ENCODE peak calls at places on chromosomes 7 and 10, in nine cellular contexts. L is neuronal stem cell, Z is right cardiac atrium, K is lower lobe of right lung, J is iPS DF 6.9, P is PC-9, C is cardiac muscle cell, O is transverse colon, S is spleen. I is an unnamed sample. For H3K4me1, the result is how much of the 10 kb centered on the place peaks cover.

GRCh38 chr7:106603300-106603699 is 57.7 kb downstream of the CCDC71L start:
- DNase-seq in L (no peak), Z (no peak), K (no peak), J (no peak), P (no peak), C (no peak), O (no peak), S (no peak), I (no peak)

GRCh38 chr10:108490931-108491330 is 1326.4 kb upstream of the SORCS1 start:
- DNase-seq in L (no peak), Z (no peak), K (no peak), J (no peak), P (no peak), C (no peak), O (no peak), S (no peak), I (no peak)

GRCh38 chr10:68550747-68551411 is 9.3 kb upstream of the TET1 start:
- DNase-seq in L (peak), Z (peak), K (no peak), J (peak), P (no peak), C (peak), O (peak), S (no peak), I (peak)

GRCh38 chr10:4159173-4159572 is 374.2 kb upstream of the KLF6 start:
- DNase-seq in L (no peak), Z (no peak), K (no peak), J (no peak), P (no peak), C (no peak), O (no peak), S (no peak), I (peak)

GRCh38 chr7:128004623-128005022 is 26.6 kb downstream of the LRRC4 start:
- DNase-seq in L (no peak), Z (no peak), K (no peak), J (no peak), P (no peak), C (no peak), O (no peak), S (no peak), I (no peak)

GRCh38 chr10:104642311-104643022 is 1.4 kb downstream of the SORCS3 start:
- DNase-seq in L (peak), Z (no peak), K (peak), J (peak), P (no peak), C (peak), O (no peak), S (no peak), I (no peak)

GRCh38 chr7:149355390-149356048 is 93.5 kb downstream of the ZNF783 start:
- DNase-seq in L (no peak), Z (no peak), K (no peak), J (peak), P (peak), C (no peak), O (no peak), S (no peak), I (peak)

GRCh38 chr7:50781371-50781770 is 1.3 kb downstream of the GRB10 start:
- DNase-seq in L (no peak), Z (no peak), K (no peak), J (no peak), P (no peak), C (no peak), O (no peak), S (no peak), I (no peak)

GRCh38 chr10:120788756-120789155 is 62.4 kb upstream of the WDR11 start:
- DNase-seq in L (no peak), Z (no peak), K (no peak), J (no peak), P (no peak), C (no peak), O (no peak), S (no peak), I (no peak)

GRCh38 chr7:140008755-140009610 is 53.8 kb downstream of the PARP12 start:
- DNase-seq in L (no peak), Z (no peak), K (no peak), J (no peak), P (no peak), C (no peak), O (no peak), S (peak), I (no peak)

GRCh38 chr10:89207801-89208551 is 859 bp upstream of the CH25H start:
- DNase-seq in L (peak), Z (peak), K (peak), J (no peak), P (no peak), C (no peak), O (peak), S (peak), I (no peak)

GRCh38 chr7:4791101-4791737 is 15.8 kb downstream of the AP5Z1 start:
- DNase-seq in L (no peak), Z (no peak), K (peak), J (no peak), P (no peak), C (no peak), O (no peak), S (no peak), I (no peak)

GRCh38 chr10:95341716-95342130 is 50.9 kb upstream of the PDLIM1 start:
- DNase-seq in L (no peak), Z (no peak), K (no peak), J (no peak), P (no peak), C (peak), O (no peak), S (no peak), I (no peak)

GRCh38 chr7:81573128-81573527 is 196.7 kb downstream of the HGF start:
- DNase-seq in L (no peak), Z (no peak), K (no peak), J (no peak), P (no peak), C (no peak), O (no peak), S (no peak), I (no peak)

GRCh38 chr7:156492170-156492569 is 148.4 kb upstream of the RNF32 start:
- DNase-seq in L (no peak), Z (no peak), K (no peak), J (no peak), P (no peak), C (no peak), O (no peak), S (no peak), I (no peak)

GRCh38 chr10:29642996-29643395 is 8.2 kb upstream of the SVIL start:
- DNase-seq in L (no peak), Z (no peak), K (no peak), J (no peak), P (no peak), C (peak), O (no peak), S (no peak), I (no peak)

GRCh38 chr10:44478040-44478439 is 93.1 kb upstream of the CXCL12 start:
- DNase-seq in L (no peak), Z (no peak), K (no peak), J (no peak), P (no peak), C (peak), O (no peak), S (no peak), I (no peak)

GRCh38 chr7:4745971-4746919 is 29.2 kb upstream of the AP5Z1 start:
- DNase-seq in L (no peak), Z (no peak), K (no peak), J (no peak), P (no peak), C (peak), O (peak), S (no peak), I (peak)

GRCh38 chr7:152504816-152505215 is 69.0 kb upstream of the KMT2C start:
- DNase-seq in L (no peak), Z (no peak), K (no peak), J (no peak), P (no peak), C (no peak), O (no peak), S (peak), I (no peak)

GRCh38 chr7:101935521-101936141 is 118.2 kb downstream of the CUX1 start:
- DNase-seq in L (no peak), Z (peak), K (no peak), J (no peak), P (no peak), C (no peak), O (peak), S (peak), I (no peak)

GRCh38 chr7:32078824-32079223 is 8.6 kb upstream of the PDE1C start:
- DNase-seq in L (no peak), Z (no peak), K (no peak), J (no peak), P (no peak), C (no peak), O (no peak), S (no peak), I (no peak)

GRCh38 chr10:103933557-103934121 is 15.7 kb upstream of the STN1 start:
- DNase-seq in L (no peak), Z (no peak), K (no peak), J (no peak), P (no peak), C (no peak), O (no peak), S (no peak), I (no peak)

GRCh38 chr7:130949550-130949949 is 215.5 kb upstream of the KLF14 start:
- DNase-seq in L (no peak), Z (no peak), K (no peak), J (no peak), P (no peak), C (no peak), O (no peak), S (no peak), I (no peak)

GRCh38 chr7:130948913-130949312 is 214.9 kb upstream of the KLF14 start:
- DNase-seq in L (no peak), Z (no peak), K (no peak), J (no peak), P (no peak), C (no peak), O (no peak), S (no peak), I (no peak)

GRCh38 chr7:130950054-130950453 is 216.0 kb upstream of the KLF14 start:
- DNase-seq in L (no peak), Z (no peak), K (no peak), J (no peak), P (no peak), C (no peak), O (no peak), S (no peak), I (no peak)

GRCh38 chr7:130946110-130946509 is 212.1 kb upstream of the KLF14 start:
- DNase-seq in L (no peak), Z (no peak), K (no peak), J (no peak), P (no peak), C (no peak), O (no peak), S (no peak), I (no peak)

DNA sequence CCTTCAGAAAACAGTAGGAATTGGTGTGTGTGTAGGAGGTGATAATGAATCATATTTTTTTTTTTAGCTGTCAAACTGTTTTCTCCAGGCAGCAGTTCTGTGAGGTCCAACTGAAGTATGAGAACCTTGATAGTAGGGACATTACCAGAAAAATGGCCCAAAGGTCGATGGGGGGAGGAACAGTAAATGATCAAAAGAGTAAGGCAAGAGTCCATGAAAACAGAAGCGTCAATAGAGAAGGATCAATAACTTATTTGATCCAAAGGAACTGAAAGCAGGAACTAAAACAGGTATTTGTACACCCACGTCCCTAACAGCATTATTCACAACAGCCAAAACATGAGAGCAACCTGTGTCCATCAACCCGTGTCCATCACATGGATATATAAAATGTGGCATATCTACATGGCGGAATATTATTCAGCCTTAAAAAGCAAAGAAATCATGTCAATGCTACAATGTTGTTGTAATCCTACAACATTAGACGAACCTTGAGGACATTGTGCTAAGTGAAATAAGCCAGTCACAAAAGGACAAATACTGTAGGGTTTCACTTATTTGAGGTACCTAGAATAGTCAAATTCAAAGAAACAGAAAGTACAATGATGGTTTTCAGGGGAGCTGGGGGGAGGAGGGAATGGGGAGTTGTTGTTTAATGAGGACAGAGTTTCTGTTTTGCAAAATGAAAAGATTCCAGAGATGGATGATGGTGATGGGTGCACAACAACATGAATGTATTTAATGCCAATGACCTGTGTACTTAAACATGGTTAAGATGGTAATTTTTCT is 214.0 kb upstream of the KLF14 start:
- DNase-seq in L (no peak), Z (no peak), K (no peak), J (no peak), P (no peak), C (no peak), O (no peak), S (no peak), I (no peak)
- H3K4me1 ChIP-seq in L (under half), Z (under half), K (half or more), J (under half), P (under half), C (under half), O (under half), S (half or more), I (under half)

GRCh38 chr10:101003639-101004206 is 4.1 kb downstream of the LZTS2 start:
- DNase-seq in L (no peak), Z (no peak), K (no peak), J (no peak), P (no peak), C (no peak), O (no peak), S (no peak), I (no peak)
- H3K4me1 ChIP-seq in L (under half), Z (under half), K (half or more), J (under half), P (under half), C (under half), O (under half), S (half or more), I (under half)

GRCh38 chr7:137944168-137944567 is 57.7 kb downstream of the CREB3L2 start:
- DNase-seq in L (no peak), Z (no peak), K (no peak), J (no peak), P (no peak), C (peak), O (no peak), S (no peak), I (no peak)

GRCh38 chr7:137946015-137946414 is 55.9 kb downstream of the CREB3L2 start:
- DNase-seq in L (no peak), Z (no peak), K (no peak), J (no peak), P (no peak), C (no peak), O (no peak), S (no peak), I (no peak)

GRCh38 chr7:137942459-137943115 is 59.3 kb downstream of the CREB3L2 start:
- DNase-seq in L (no peak), Z (no peak), K (no peak), J (no peak), P (no peak), C (no peak), O (no peak), S (no peak), I (no peak)

GRCh38 chr7:137940656-137941518 is 61.0 kb downstream of the CREB3L2 start:
- DNase-seq in L (no peak), Z (no peak), K (no peak), J (no peak), P (peak), C (peak), O (peak), S (no peak), I (no peak)

GRCh38 chr7:137943132-137943551 is 58.7 kb downstream of the CREB3L2 start:
- DNase-seq in L (no peak), Z (peak), K (no peak), J (no peak), P (no peak), C (peak), O (no peak), S (no peak), I (no peak)
- H3K4me1 ChIP-seq in L (under half), Z (under half), K (under half), J (under half), P (under half), C (under half), O (under half), S (under half), I (under half)

GRCh38 chr10:102676916-102677315 is 32.6 kb downstream of the TRIM8 start:
- DNase-seq in L (no peak), Z (no peak), K (no peak), J (no peak), P (no peak), C (no peak), O (no peak), S (no peak), I (no peak)

GRCh38 chr10:102681696-102682095 is 32.5 kb downstream of the ARL3 start:
- DNase-seq in L (no peak), Z (no peak), K (no peak), J (no peak), P (no peak), C (no peak), O (no peak), S (no peak), I (no peak)

GRCh38 chr10:102675887-102676616 is 31.8 kb downstream of the TRIM8 start:
- DNase-seq in L (peak), Z (no peak), K (no peak), J (no peak), P (no peak), C (peak), O (no peak), S (no peak), I (no peak)

GRCh38 chr10:102677736-102678354 is 33.6 kb downstream of the TRIM8 start:
- DNase-seq in L (no peak), Z (no peak), K (no peak), J (no peak), P (no peak), C (no peak), O (peak), S (no peak), I (no peak)

DNA sequence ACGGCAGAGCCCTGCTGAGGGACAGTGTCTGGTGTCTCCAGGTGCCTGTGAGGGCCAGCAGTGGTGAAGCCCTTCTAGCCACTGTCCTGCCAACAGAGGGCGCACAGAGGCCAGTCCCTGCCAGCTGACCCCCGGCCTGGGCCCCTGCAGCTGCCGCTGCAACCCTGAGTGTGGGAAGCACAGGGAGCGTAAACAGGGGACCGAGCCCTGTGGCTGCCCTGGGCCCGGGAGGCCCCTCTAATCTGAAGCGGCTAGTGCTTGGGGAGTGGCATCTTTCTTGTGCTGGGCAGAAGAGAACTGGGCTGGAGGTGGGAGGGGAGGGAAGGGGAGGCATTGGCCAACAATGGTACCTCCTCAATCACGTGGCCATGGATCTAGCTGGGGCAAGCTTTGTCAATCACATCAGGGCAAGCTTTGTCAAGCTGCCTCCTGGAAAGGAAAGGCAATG is 34.6 kb downstream of the TRIM8 start:
- DNase-seq in L (peak), Z (peak), K (peak), J (peak), P (no peak), C (peak), O (peak), S (peak), I (no peak)
- H3K4me1 ChIP-seq in L (under half), Z (under half), K (half or more), J (under half), P (under half), C (half or more), O (under half), S (half or more), I (under half)

GRCh38 chr10:32963102-32963501 is 5.1 kb upstream of the ITGB1 start:
- DNase-seq in L (no peak), Z (no peak), K (no peak), J (no peak), P (no peak), C (peak), O (no peak), S (no peak), I (no peak)

GRCh38 chr10:32961343-32961891 is 3.4 kb upstream of the ITGB1 start:
- DNase-seq in L (no peak), Z (no peak), K (no peak), J (no peak), P (no peak), C (no peak), O (no peak), S (no peak), I (no peak)

GRCh38 chr10:32964261-32964660 is 6.2 kb upstream of the ITGB1 start:
- DNase-seq in L (no peak), Z (no peak), K (no peak), J (no peak), P (no peak), C (no peak), O (no peak), S (no peak), I (no peak)

GRCh38 chr10:32961892-32962369 is 3.9 kb upstream of the ITGB1 start:
- DNase-seq in L (no peak), Z (no peak), K (no peak), J (no peak), P (peak), C (peak), O (no peak), S (no peak), I (peak)

DNA sequence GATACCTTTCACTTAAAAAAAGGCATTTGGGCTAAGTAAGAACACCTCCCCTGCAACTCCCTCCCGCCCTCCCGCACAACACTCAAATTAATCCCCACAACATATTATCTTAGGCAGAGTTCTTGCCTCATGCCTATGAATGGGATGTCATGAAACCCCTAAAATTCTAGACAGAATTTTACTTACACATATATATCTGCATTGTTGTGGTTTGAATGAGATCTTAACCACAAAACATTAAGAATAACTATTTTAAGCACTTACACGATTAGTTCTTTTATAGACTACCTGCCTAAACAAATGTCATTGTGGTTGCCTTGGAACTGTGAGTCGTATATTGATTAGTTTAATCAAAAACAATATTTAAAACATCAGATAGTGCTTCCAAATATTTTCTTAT is 4.5 kb upstream of the ITGB1 start:
- DNase-seq in L (no peak), Z (no peak), K (no peak), J (no peak), P (no peak), C (no peak), O (no peak), S (no peak), I (no peak)
- H3K4me1 ChIP-seq in L (under half), Z (under half), K (under half), J (under half), P (under half), C (under half), O (under half), S (under half), I (under half)

DNA sequence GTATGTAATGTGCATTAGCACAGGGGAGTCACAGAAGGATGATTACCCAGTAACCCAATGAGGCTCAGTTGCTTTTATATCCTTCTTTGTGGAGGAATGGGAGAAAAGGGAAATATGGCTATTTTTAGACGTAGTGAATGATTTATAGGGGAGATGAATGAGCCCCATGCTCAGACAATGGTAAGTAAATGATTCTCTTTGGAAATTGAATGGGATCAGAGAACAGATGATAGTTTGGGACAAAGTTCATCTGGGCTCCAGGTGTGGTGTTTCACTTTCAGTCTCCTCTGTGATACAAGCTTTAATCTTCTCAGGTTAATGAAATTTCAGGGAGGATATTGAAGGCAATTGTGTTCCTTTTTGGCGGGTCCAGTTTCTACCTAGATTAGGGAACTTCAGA is 63.0 kb upstream of the MPP7 start:
- DNase-seq in L (no peak), Z (no peak), K (no peak), J (no peak), P (no peak), C (no peak), O (peak), S (no peak), I (no peak)
- H3K4me1 ChIP-seq in L (under half), Z (under half), K (under half), J (under half), P (under half), C (under half), O (under half), S (under half), I (under half)

GRCh38 chr10:122380703-122381102 is 6.2 kb downstream of the PLEKHA1 start:
- DNase-seq in L (no peak), Z (no peak), K (no peak), J (no peak), P (no peak), C (no peak), O (no peak), S (no peak), I (no peak)
- H3K4me1 ChIP-seq in L (under half), Z (under half), K (under half), J (under half), P (under half), C (under half), O (under half), S (under half), I (under half)

GRCh38 chr7:137684316-137684715 is 162.5 kb downstream of the DGKI start:
- DNase-seq in L (no peak), Z (no peak), K (no peak), J (no peak), P (no peak), C (no peak), O (no peak), S (no peak), I (no peak)
- H3K4me1 ChIP-seq in L (under half), Z (under half), K (under half), J (under half), P (under half), C (under half), O (under half), S (under half), I (under half)

GRCh38 chr10:93445978-93446720 is 36.0 kb downstream of the MYOF start:
- DNase-seq in L (no peak), Z (no peak), K (no peak), J (no peak), P (no peak), C (no peak), O (no peak), S (no peak), I (peak)
- H3K4me1 ChIP-seq in L (under half), Z (under half), K (half or more), J (under half), P (under half), C (under half), O (under half), S (under half), I (under half)

I was measured in foreskin keratinocyte.